ENCODE peak calls at places on chromosomes 6 and 20, in nine cellular contexts. One of them, this sample, is unnamed. For H3K27me3, the result is how much of the 10 kb centered on the place peaks cover.

GRCh38 chr20:7003598-7003997 is 236.1 kb downstream of the BMP2 start:
- DNase-seq in HepG2: no peak
- DNase-seq in right atrium auricular region: no peak
- DNase-seq in prostate gland: no peak
- DNase-seq in right lobe of liver: no peak
- DNase-seq in HCT116: no peak
- DNase-seq in GM06990: no peak
- DNase-seq in left lung: no peak
- DNase-seq in pancreas: no peak
- DNase-seq in this sample: no peak

GRCh38 chr20:6651016-6651415 is 116.5 kb upstream of the BMP2 start:
- DNase-seq in HepG2: no peak
- DNase-seq in right atrium auricular region: peak
- DNase-seq in prostate gland: no peak
- DNase-seq in right lobe of liver: no peak
- DNase-seq in HCT116: no peak
- DNase-seq in GM06990: no peak
- DNase-seq in left lung: no peak
- DNase-seq in pancreas: no peak
- DNase-seq in this sample: no peak

GRCh38 chr20:20213722-20214121 is 154.2 kb upstream of the INSM1 start:
- DNase-seq in HepG2: no peak
- DNase-seq in right atrium auricular region: no peak
- DNase-seq in prostate gland: no peak
- DNase-seq in right lobe of liver: no peak
- DNase-seq in HCT116: no peak
- DNase-seq in GM06990: no peak
- DNase-seq in left lung: no peak
- DNase-seq in pancreas: no peak
- DNase-seq in this sample: no peak

GRCh38 chr6:168116975-168117899 is 38.2 kb upstream of the FRMD1 start:
- DNase-seq in HepG2: peak
- DNase-seq in right atrium auricular region: no peak
- DNase-seq in prostate gland: no peak
- DNase-seq in right lobe of liver: peak
- DNase-seq in HCT116: no peak
- DNase-seq in GM06990: no peak
- DNase-seq in left lung: no peak
- DNase-seq in pancreas: peak
- DNase-seq in this sample: no peak

GRCh38 chr20:62856931-62857619 is 4.5 kb downstream of the TCFL5 start:
- DNase-seq in HepG2: no peak
- DNase-seq in right atrium auricular region: no peak
- DNase-seq in prostate gland: no peak
- DNase-seq in right lobe of liver: no peak
- DNase-seq in HCT116: no peak
- DNase-seq in GM06990: no peak
- DNase-seq in left lung: no peak
- DNase-seq in pancreas: peak
- DNase-seq in this sample: no peak

GRCh38 chr6:119942078-119942752 is 592.7 kb upstream of the MAN1A1 start:
- DNase-seq in HepG2: no peak
- DNase-seq in right atrium auricular region: no peak
- DNase-seq in prostate gland: no peak
- DNase-seq in right lobe of liver: no peak
- DNase-seq in HCT116: no peak
- DNase-seq in GM06990: no peak
- DNase-seq in left lung: no peak
- DNase-seq in pancreas: no peak
- DNase-seq in this sample: no peak

GRCh38 chr6:21615504-21615903 is 22.0 kb downstream of the SOX4 start:
- DNase-seq in HepG2: no peak
- DNase-seq in right atrium auricular region: no peak
- DNase-seq in prostate gland: no peak
- DNase-seq in right lobe of liver: no peak
- DNase-seq in HCT116: no peak
- DNase-seq in GM06990: no peak
- DNase-seq in left lung: no peak
- DNase-seq in pancreas: no peak
- DNase-seq in this sample: no peak

GRCh38 chr20:370151-370600 is 10.4 kb upstream of the TRIB3 start:
- DNase-seq in HepG2: peak
- DNase-seq in right atrium auricular region: no peak
- DNase-seq in prostate gland: peak
- DNase-seq in right lobe of liver: no peak
- DNase-seq in HCT116: no peak
- DNase-seq in GM06990: no peak
- DNase-seq in left lung: no peak
- DNase-seq in pancreas: no peak
- DNase-seq in this sample: peak

GRCh38 chr6:37524025-37524647 is 24.4 kb upstream of the CCDC167 start:
- DNase-seq in HepG2: no peak
- DNase-seq in right atrium auricular region: no peak
- DNase-seq in prostate gland: no peak
- DNase-seq in right lobe of liver: no peak
- DNase-seq in HCT116: no peak
- DNase-seq in GM06990: no peak
- DNase-seq in left lung: no peak
- DNase-seq in pancreas: no peak
- DNase-seq in this sample: no peak

GRCh38 chr20:38947931-38948362 is 14.2 kb upstream of the DHX35 start:
- DNase-seq in HepG2: no peak
- DNase-seq in right atrium auricular region: no peak
- DNase-seq in prostate gland: no peak
- DNase-seq in right lobe of liver: no peak
- DNase-seq in HCT116: no peak
- DNase-seq in GM06990: no peak
- DNase-seq in left lung: no peak
- DNase-seq in pancreas: no peak
- DNase-seq in this sample: no peak

GRCh38 chr20:58706975-58707681 is 14.5 kb downstream of the NPEPL1 start:
- DNase-seq in HepG2: no peak
- DNase-seq in right atrium auricular region: peak
- DNase-seq in prostate gland: peak
- DNase-seq in right lobe of liver: peak
- DNase-seq in HCT116: no peak
- DNase-seq in GM06990: no peak
- DNase-seq in left lung: peak
- DNase-seq in pancreas: peak
- DNase-seq in this sample: no peak

GRCh38 chr6:139871844-139872510 is 497.5 kb upstream of the CITED2 start:
- DNase-seq in HepG2: no peak
- DNase-seq in right atrium auricular region: no peak
- DNase-seq in prostate gland: no peak
- DNase-seq in right lobe of liver: no peak
- DNase-seq in HCT116: no peak
- DNase-seq in GM06990: no peak
- DNase-seq in left lung: no peak
- DNase-seq in pancreas: no peak
- DNase-seq in this sample: no peak

GRCh38 chr20:61776491-61776890 is 289.2 kb downstream of the TAF4 start:
- DNase-seq in HepG2: no peak
- DNase-seq in right atrium auricular region: no peak
- DNase-seq in prostate gland: no peak
- DNase-seq in right lobe of liver: no peak
- DNase-seq in HCT116: no peak
- DNase-seq in GM06990: no peak
- DNase-seq in left lung: no peak
- DNase-seq in pancreas: peak
- DNase-seq in this sample: peak

GRCh38 chr20:61773926-61774587 is 291.6 kb downstream of the TAF4 start:
- DNase-seq in HepG2: no peak
- DNase-seq in right atrium auricular region: no peak
- DNase-seq in prostate gland: no peak
- DNase-seq in right lobe of liver: no peak
- DNase-seq in HCT116: no peak
- DNase-seq in GM06990: no peak
- DNase-seq in left lung: no peak
- DNase-seq in pancreas: peak
- DNase-seq in this sample: no peak

GRCh38 chr20:61777773-61778484 is 287.8 kb downstream of the TAF4 start:
- DNase-seq in HepG2: no peak
- DNase-seq in right atrium auricular region: no peak
- DNase-seq in prostate gland: no peak
- DNase-seq in right lobe of liver: no peak
- DNase-seq in HCT116: no peak
- DNase-seq in GM06990: no peak
- DNase-seq in left lung: no peak
- DNase-seq in pancreas: no peak
- DNase-seq in this sample: peak

GRCh38 chr20:61773081-61773631 is 292.5 kb downstream of the TAF4 start:
- DNase-seq in HepG2: no peak
- DNase-seq in right atrium auricular region: no peak
- DNase-seq in prostate gland: no peak
- DNase-seq in right lobe of liver: no peak
- DNase-seq in HCT116: no peak
- DNase-seq in GM06990: no peak
- DNase-seq in left lung: no peak
- DNase-seq in pancreas: peak
- DNase-seq in this sample: no peak

DNA sequence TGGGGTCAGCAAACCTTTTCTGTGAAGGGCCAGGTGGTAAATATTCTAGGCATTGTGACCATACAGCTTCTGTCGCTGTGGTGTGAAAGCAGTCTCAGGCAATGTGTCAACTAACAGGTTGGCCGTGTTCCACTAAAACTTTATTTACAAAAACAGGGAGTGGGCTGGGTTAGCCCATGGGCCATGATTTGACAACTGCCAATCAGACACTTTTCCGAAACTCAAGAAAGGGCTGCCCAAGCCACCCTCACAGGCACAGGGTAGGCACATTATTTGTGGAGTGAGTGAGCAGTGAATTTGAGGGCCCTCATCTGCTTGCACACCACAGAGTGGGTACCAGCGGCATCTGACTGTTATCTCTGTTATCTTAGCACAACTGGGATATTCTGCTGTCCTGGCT is 290.3 kb downstream of the TAF4 start:
- DNase-seq in HepG2: no peak
- DNase-seq in right atrium auricular region: no peak
- DNase-seq in prostate gland: no peak
- DNase-seq in right lobe of liver: no peak
- DNase-seq in HCT116: no peak
- DNase-seq in GM06990: no peak
- DNase-seq in left lung: no peak
- DNase-seq in pancreas: no peak
- DNase-seq in this sample: no peak
- H3K27me3 ChIP-seq in HepG2: under half
- H3K27me3 ChIP-seq in right atrium auricular region: under half
- H3K27me3 ChIP-seq in prostate gland: under half
- H3K27me3 ChIP-seq in right lobe of liver: under half
- H3K27me3 ChIP-seq in HCT116: under half
- H3K27me3 ChIP-seq in GM06990: under half
- H3K27me3 ChIP-seq in left lung: under half
- H3K27me3 ChIP-seq in pancreas: under half
- H3K27me3 ChIP-seq in this sample: under half

GRCh38 chr20:32661820-32662528 is 11.8 kb downstream of the C20orf203 start:
- DNase-seq in HepG2: no peak
- DNase-seq in right atrium auricular region: no peak
- DNase-seq in prostate gland: no peak
- DNase-seq in right lobe of liver: no peak
- DNase-seq in HCT116: no peak
- DNase-seq in GM06990: no peak
- DNase-seq in left lung: peak
- DNase-seq in pancreas: no peak
- DNase-seq in this sample: no peak
- TF ChIP-seq CTCF in HepG2: peak
- TF ChIP-seq CTCF in right atrium auricular region: no peak
- TF ChIP-seq CTCF in prostate gland: no peak
- TF ChIP-seq CTCF in right lobe of liver: no peak
- TF ChIP-seq CTCF in HCT116: no peak
- TF ChIP-seq CTCF in GM06990: no peak
- TF ChIP-seq CTCF in left lung: no peak
- TF ChIP-seq CTCF in pancreas: no peak
- TF ChIP-seq CTCF in this sample: no peak

DNA sequence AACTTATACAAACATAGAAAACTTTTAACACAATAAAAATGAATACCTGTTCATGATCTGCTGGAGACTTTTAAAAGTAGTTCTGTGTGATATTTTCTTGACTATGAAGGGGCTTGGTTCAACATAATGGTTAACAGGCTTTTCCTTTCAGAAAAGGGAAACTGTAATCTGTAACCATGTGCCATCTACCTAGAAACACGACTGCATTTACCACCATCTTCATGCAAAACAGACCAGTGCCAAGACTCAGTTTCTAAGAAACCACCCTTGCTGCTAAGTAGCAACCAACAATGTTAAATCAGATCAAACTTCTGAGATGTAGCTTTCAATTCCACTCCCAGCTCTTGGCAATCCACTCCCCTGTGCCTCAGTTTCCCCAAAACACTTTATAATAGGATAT is 15.7 kb downstream of the STAU1 start:
- DNase-seq in HepG2: no peak
- DNase-seq in right atrium auricular region: no peak
- DNase-seq in prostate gland: no peak
- DNase-seq in right lobe of liver: no peak
- DNase-seq in HCT116: no peak
- DNase-seq in GM06990: no peak
- DNase-seq in left lung: no peak
- DNase-seq in pancreas: no peak
- DNase-seq in this sample: no peak
- H3K27me3 ChIP-seq in HepG2: under half
- H3K27me3 ChIP-seq in right atrium auricular region: under half
- H3K27me3 ChIP-seq in prostate gland: under half
- H3K27me3 ChIP-seq in right lobe of liver: under half
- H3K27me3 ChIP-seq in HCT116: under half
- H3K27me3 ChIP-seq in GM06990: under half
- H3K27me3 ChIP-seq in left lung: under half
- H3K27me3 ChIP-seq in pancreas: under half
- H3K27me3 ChIP-seq in this sample: under half

GRCh38 chr6:2853766-2854393 is 12.2 kb upstream of the SERPINB1 start:
- DNase-seq in HepG2: peak
- DNase-seq in right atrium auricular region: peak
- DNase-seq in prostate gland: peak
- DNase-seq in right lobe of liver: no peak
- DNase-seq in HCT116: peak
- DNase-seq in GM06990: no peak
- DNase-seq in left lung: no peak
- DNase-seq in pancreas: no peak
- DNase-seq in this sample: no peak
- TF ChIP-seq CTCF in HepG2: peak
- TF ChIP-seq CTCF in right atrium auricular region: peak
- TF ChIP-seq CTCF in prostate gland: peak
- TF ChIP-seq CTCF in right lobe of liver: peak
- TF ChIP-seq CTCF in HCT116: no peak
- TF ChIP-seq CTCF in GM06990: peak
- TF ChIP-seq CTCF in left lung: peak
- TF ChIP-seq CTCF in pancreas: peak
- TF ChIP-seq CTCF in this sample: peak

GRCh38 chr6:16828058-16828457 is 66.8 kb upstream of the ATXN1 start:
- DNase-seq in HepG2: no peak
- DNase-seq in right atrium auricular region: no peak
- DNase-seq in prostate gland: no peak
- DNase-seq in right lobe of liver: no peak
- DNase-seq in HCT116: no peak
- DNase-seq in GM06990: no peak
- DNase-seq in left lung: no peak
- DNase-seq in pancreas: no peak
- DNase-seq in this sample: no peak
- H3K27me3 ChIP-seq in HepG2: under half
- H3K27me3 ChIP-seq in right atrium auricular region: under half
- H3K27me3 ChIP-seq in prostate gland: under half
- H3K27me3 ChIP-seq in right lobe of liver: under half
- H3K27me3 ChIP-seq in HCT116: under half
- H3K27me3 ChIP-seq in GM06990: under half
- H3K27me3 ChIP-seq in left lung: under half
- H3K27me3 ChIP-seq in pancreas: under half
- H3K27me3 ChIP-seq in this sample: under half

This sample was measured in lower lobe of right lung.